ENCODE peak calls at places on chromosome 7, in eight cellular contexts. X is type B pancreatic cell; U is NCI-H774; N is stomach; I is esophagus muscularis mucosa; Y is left ventricle myocardium superior; W is iris pigment epithelial cell; T is stimulated activated CD4-positive, alpha-beta T cell treated with anti-CD3 and anti-CD28 coated beads, TNF-alpha, amount 100 ng/mL, for 1 hour. J is an unnamed sample.

GRCh38 chr7:5578441-5579024 is 154.9 kb upstream of the TNRC18 start:
- DNase-seq in X (no peak), U (no peak), N (no peak), I (no peak), Y (no peak), W (no peak), T (no peak), J (no peak)

GRCh38 chr7:55120501-55121198 is 101.8 kb downstream of the EGFR start:
- DNase-seq in X (no peak), U (no peak), N (no peak), I (peak; percentile 88), Y (peak; percentile 85), W (peak; percentile 78), T (no peak), J (no peak)

GRCh38 chr7:27245798-27246691 is 3.4 kb downstream of the EVX1 start:
- DNase-seq in X (no peak), U (no peak), N (no peak), I (no peak), Y (no peak), W (no peak), T (no peak), J (no peak)

GRCh38 chr7:111390000-111390399 is 172.3 kb downstream of the IMMP2L start:
- DNase-seq in X (no peak), U (no peak), N (no peak), I (no peak), Y (no peak), W (no peak), T (no peak), J (no peak)

GRCh38 chr7:537911-538634 is 18.4 kb upstream of the PDGFA start:
- DNase-seq in X (no peak), U (no peak), N (peak; percentile 73), I (no peak), Y (peak; percentile 72), W (peak; percentile 72), T (no peak), J (peak; percentile 96)

GRCh38 chr7:129781128-129781855 is 169.8 kb downstream of the NRF1 start:
- DNase-seq in X (no peak), U (peak; percentile 55), N (no peak), I (no peak), Y (no peak), W (no peak), T (no peak), J (no peak)

GRCh38 chr7:45069444-45070253 is 19.1 kb downstream of the NACAD start:
- DNase-seq in X (no peak), U (no peak), N (no peak), I (no peak), Y (no peak), W (no peak), T (no peak), J (no peak)

GRCh38 chr7:78172138-78172887 is 373.7 kb downstream of the PHTF2 start:
- DNase-seq in X (no peak), U (no peak), N (no peak), I (no peak), Y (no peak), W (no peak), T (no peak), J (no peak)

GRCh38 chr7:126483972-126484371 is 768.8 kb downstream of the GRM8 start:
- DNase-seq in X (no peak), U (peak; percentile 84), N (no peak), I (no peak), Y (no peak), W (no peak), T (no peak), J (no peak)

GRCh38 chr7:138226851-138227250 is 150.6 kb downstream of the AKR1D1 start:
- DNase-seq in X (no peak), U (no peak), N (no peak), I (no peak), Y (no peak), W (no peak), T (no peak), J (no peak)

GRCh38 chr7:102129636-102130370 is 156.9 kb upstream of the SH2B2 start:
- DNase-seq in X (no peak), U (no peak), N (no peak), I (no peak), Y (no peak), W (peak; percentile 31), T (no peak), J (no peak)

GRCh38 chr7:127893547-127893946 is 137.7 kb downstream of the LRRC4 start:
- DNase-seq in X (no peak), U (no peak), N (no peak), I (no peak), Y (no peak), W (no peak), T (no peak), J (no peak)

GRCh38 chr7:39624935-39625694 is 1.7 kb downstream of the RALA start:
- DNase-seq in X (no peak), U (no peak), N (no peak), I (no peak), Y (no peak), W (no peak), T (no peak), J (no peak)

GRCh38 chr7:47991741-47992311 is 12.4 kb upstream of the HUS1 start:
- DNase-seq in X (peak; percentile 75), U (peak; percentile 77), N (peak; percentile 77), I (peak; percentile 98), Y (peak; percentile 91), W (peak; percentile 78), T (peak; percentile 71), J (peak; percentile 63)

GRCh38 chr7:23114854-23115253 is 9.3 kb downstream of the KLHL7 start:
- DNase-seq in X (no peak), U (no peak), N (no peak), I (no peak), Y (no peak), W (peak; percentile 36), T (no peak), J (no peak)

GRCh38 chr7:27247452-27248426 is 5.1 kb downstream of the EVX1 start:
- DNase-seq in X (peak; percentile 40), U (no peak), N (no peak), I (peak; percentile 53), Y (no peak), W (no peak), T (no peak), J (no peak)

GRCh38 chr7:42162560-42163325 is 74.3 kb downstream of the GLI3 start:
- DNase-seq in X (no peak), U (no peak), N (no peak), I (no peak), Y (no peak), W (peak; percentile 53), T (no peak), J (no peak)

GRCh38 chr7:79716329-79716728 is 262.9 kb upstream of the MAGI2 start:
- DNase-seq in X (no peak), U (no peak), N (no peak), I (no peak), Y (no peak), W (no peak), T (no peak), J (no peak)

GRCh38 chr7:141551773-141552162 is 558 bp downstream of the AGK start:
- DNase-seq in X (no peak), U (no peak), N (no peak), I (no peak), Y (no peak), W (no peak), T (no peak), J (no peak)

GRCh38 chr7:12322287-12322902 is 81.3 kb downstream of the VWDE start:
- DNase-seq in X (no peak), U (no peak), N (no peak), I (no peak), Y (no peak), W (peak; percentile 42), T (no peak), J (peak; percentile 43)

GRCh38 chr7:116686812-116687419 is 14.9 kb downstream of the MET start:
- DNase-seq in X (no peak), U (no peak), N (no peak), I (no peak), Y (no peak), W (no peak), T (no peak), J (no peak)

GRCh38 chr7:156091515-156092080 is 279.3 kb upstream of the SHH start:
- DNase-seq in X (no peak), U (no peak), N (no peak), I (no peak), Y (no peak), W (no peak), T (no peak), J (no peak)

GRCh38 chr7:142432386-142432785 is 174.5 kb upstream of the PRSS58 start:
- DNase-seq in X (no peak), U (no peak), N (no peak), I (no peak), Y (no peak), W (no peak), T (no peak), J (no peak)

GRCh38 chr7:121313793-121314676 is 14.8 kb upstream of the WNT16 start:
- DNase-seq in X (no peak), U (peak; percentile 39), N (no peak), I (no peak), Y (no peak), W (peak; percentile 32), T (no peak), J (peak; percentile 90)

GRCh38 chr7:69517985-69518731 is 80.1 kb upstream of the AUTS2 start:
- DNase-seq in X (no peak), U (no peak), N (no peak), I (no peak), Y (no peak), W (no peak), T (no peak), J (no peak)

GRCh38 chr7:93442478-93443224 is 131.9 kb downstream of the CALCR start:
- DNase-seq in X (no peak), U (no peak), N (peak; percentile 34), I (no peak), Y (no peak), W (peak; percentile 43), T (no peak), J (peak; percentile 27)

GRCh38 chr7:120799813-120800483 is 58.0 kb downstream of the TSPAN12 start:
- DNase-seq in X (no peak), U (no peak), N (no peak), I (no peak), Y (no peak), W (no peak), T (no peak), J (no peak)

GRCh38 chr7:92740713-92741126 is 95.7 kb downstream of the CDK6 start:
- DNase-seq in X (no peak), U (no peak), N (no peak), I (no peak), Y (no peak), W (peak; percentile 94), T (no peak), J (peak; percentile 96)

GRCh38 chr7:28586736-28587135 is 174.4 kb downstream of the CREB5 start:
- DNase-seq in X (no peak), U (no peak), N (no peak), I (no peak), Y (no peak), W (no peak), T (no peak), J (peak; percentile 64)

GRCh38 chr7:149624006-149624405 is 126.4 kb upstream of the ZNF746 start:
- DNase-seq in X (no peak), U (no peak), N (peak; percentile 30), I (no peak), Y (peak; percentile 51), W (peak; percentile 32), T (no peak), J (peak; percentile 38)

GRCh38 chr7:99453105-99453504 is 12.9 kb downstream of the ATP5MF start:
- DNase-seq in X (no peak), U (no peak), N (no peak), I (no peak), Y (peak; percentile 50), W (no peak), T (no peak), J (no peak)

GRCh38 chr7:55439627-55440026 is 74.5 kb downstream of the LANCL2 start:
- DNase-seq in X (no peak), U (no peak), N (no peak), I (no peak), Y (no peak), W (no peak), T (no peak), J (peak; percentile 23)

GRCh38 chr7:158482460-158482859 is 105.2 kb downstream of the PTPRN2 start:
- DNase-seq in X (no peak), U (no peak), N (no peak), I (no peak), Y (no peak), W (no peak), T (no peak), J (no peak)